ENCODE peak calls at places on chromosomes 6 and 20, in four cellular contexts. One of them, this sample, is unnamed.

GRCh38 chr6:137874204-137875001 is 7.3 kb downstream of the TNFAIP3 start:
- ATAC-seq in omental fat pad: no peak
- ATAC-seq in T-helper 17 cell: no peak
- ATAC-seq in Right ventricle myocardium superior: no peak
- ATAC-seq in this sample: no peak

GRCh38 chr6:105746539-105746938 is 339.6 kb upstream of the PRDM1 start:
- ATAC-seq in omental fat pad: no peak
- ATAC-seq in T-helper 17 cell: no peak
- ATAC-seq in Right ventricle myocardium superior: no peak
- ATAC-seq in this sample: no peak

GRCh38 chr6:133945158-133945557 is 7.9 kb upstream of the TBPL1 start:
- ATAC-seq in omental fat pad: no peak
- ATAC-seq in T-helper 17 cell: no peak
- ATAC-seq in Right ventricle myocardium superior: no peak
- ATAC-seq in this sample: no peak

GRCh38 chr6:105797313-105797970 is 288.7 kb upstream of the PRDM1 start:
- ATAC-seq in omental fat pad: no peak
- ATAC-seq in T-helper 17 cell: no peak
- ATAC-seq in Right ventricle myocardium superior: no peak
- ATAC-seq in this sample: no peak

GRCh38 chr6:16153451-16153850 is 24.6 kb downstream of the MYLIP start:
- ATAC-seq in omental fat pad: no peak
- ATAC-seq in T-helper 17 cell: no peak
- ATAC-seq in Right ventricle myocardium superior: no peak
- ATAC-seq in this sample: no peak

GRCh38 chr6:1365701-1366100 is 23.7 kb upstream of the FOXF2 start:
- ATAC-seq in omental fat pad: no peak
- ATAC-seq in T-helper 17 cell: no peak
- ATAC-seq in Right ventricle myocardium superior: no peak
- ATAC-seq in this sample: no peak

GRCh38 chr20:58634121-58634817 is 16.8 kb upstream of the STX16 start:
- ATAC-seq in omental fat pad: peak; percentile 5
- ATAC-seq in T-helper 17 cell: peak; percentile 52
- ATAC-seq in Right ventricle myocardium superior: no peak
- ATAC-seq in this sample: no peak

GRCh38 chr6:153980176-153980575 is 58.9 kb upstream of the OPRM1 start:
- ATAC-seq in omental fat pad: no peak
- ATAC-seq in T-helper 17 cell: no peak
- ATAC-seq in Right ventricle myocardium superior: no peak
- ATAC-seq in this sample: no peak

GRCh38 chr6:142377112-142377848 is 75.5 kb downstream of the ADGRG6 start:
- ATAC-seq in omental fat pad: no peak
- ATAC-seq in T-helper 17 cell: no peak
- ATAC-seq in Right ventricle myocardium superior: no peak
- ATAC-seq in this sample: no peak

GRCh38 chr6:37699138-37699766 is 1.6 kb upstream of the MDGA1 start:
- ATAC-seq in omental fat pad: no peak
- ATAC-seq in T-helper 17 cell: peak; percentile 65
- ATAC-seq in Right ventricle myocardium superior: no peak
- ATAC-seq in this sample: no peak

GRCh38 chr20:19746396-19746795 is 11.7 kb upstream of the RIN2 start:
- ATAC-seq in omental fat pad: no peak
- ATAC-seq in T-helper 17 cell: no peak
- ATAC-seq in Right ventricle myocardium superior: no peak
- ATAC-seq in this sample: no peak

GRCh38 chr20:41149679-41150131 is 12.4 kb downstream of the PLCG1 start:
- ATAC-seq in omental fat pad: no peak
- ATAC-seq in T-helper 17 cell: no peak
- ATAC-seq in Right ventricle myocardium superior: no peak
- ATAC-seq in this sample: no peak

GRCh38 chr6:76382201-76382600 is 309.7 kb upstream of the IMPG1 start:
- ATAC-seq in omental fat pad: no peak
- ATAC-seq in T-helper 17 cell: no peak
- ATAC-seq in Right ventricle myocardium superior: no peak
- ATAC-seq in this sample: no peak

GRCh38 chr6:12760911-12761310 is 44.3 kb downstream of the PHACTR1 start:
- ATAC-seq in omental fat pad: no peak
- ATAC-seq in T-helper 17 cell: no peak
- ATAC-seq in Right ventricle myocardium superior: no peak
- ATAC-seq in this sample: no peak

GRCh38 chr6:36113049-36113448 is 17.3 kb upstream of the MAPK13 start:
- ATAC-seq in omental fat pad: no peak
- ATAC-seq in T-helper 17 cell: no peak
- ATAC-seq in Right ventricle myocardium superior: no peak
- ATAC-seq in this sample: no peak

GRCh38 chr6:39342692-39343460 is 20.4 kb upstream of the KCNK16 start:
- ATAC-seq in omental fat pad: no peak
- ATAC-seq in T-helper 17 cell: no peak
- ATAC-seq in Right ventricle myocardium superior: no peak
- ATAC-seq in this sample: no peak

GRCh38 chr6:2877057-2877882 is 25.8 kb downstream of the SERPINB9 start:
- ATAC-seq in omental fat pad: peak; percentile 39
- ATAC-seq in T-helper 17 cell: no peak
- ATAC-seq in Right ventricle myocardium superior: no peak
- ATAC-seq in this sample: peak; percentile 16

GRCh38 chr20:13221313-13221672 is 219 bp downstream of the ISM1 start:
- ATAC-seq in omental fat pad: peak; percentile 9
- ATAC-seq in T-helper 17 cell: peak; percentile 47
- ATAC-seq in Right ventricle myocardium superior: no peak
- ATAC-seq in this sample: peak; percentile 24

GRCh38 chr6:69816017-69816416 is 19.2 kb upstream of the LMBRD1 start:
- ATAC-seq in omental fat pad: no peak
- ATAC-seq in T-helper 17 cell: peak; percentile 54
- ATAC-seq in Right ventricle myocardium superior: no peak
- ATAC-seq in this sample: no peak

GRCh38 chr6:126083875-126084274 is 97.5 kb downstream of the TRMT11 start:
- ATAC-seq in omental fat pad: no peak
- ATAC-seq in T-helper 17 cell: no peak
- ATAC-seq in Right ventricle myocardium superior: no peak
- ATAC-seq in this sample: no peak

This sample was measured in gastroesophageal sphincter.